ENCODE peak calls at places on chromosomes 5 and 9, in seven cellular contexts. Z, N, M, V, L, X and P are unnamed samples.

GRCh38 chr5:21783079-21783478 is 1070.1 kb downstream of the CDH12 start:
- DNase-seq in Z (no peak), N (no peak), M (no peak), V (no peak), L (no peak), X (no peak), P (no peak)

GRCh38 chr5:15133456-15133965 is 261.9 kb upstream of the ANKH start:
- DNase-seq in Z (no peak), N (no peak), M (no peak), V (no peak), L (no peak), X (no peak), P (no peak)

GRCh38 chr9:94697972-94698581 is 28.4 kb upstream of the AOPEP start:
- DNase-seq in Z (peak), N (no peak), M (no peak), V (peak), L (peak), X (no peak), P (no peak)

GRCh38 chr9:127424669-127424986 is 446 bp downstream of the ZNF79 start:
- DNase-seq in Z (no peak), N (no peak), M (peak), V (no peak), L (peak), X (no peak), P (no peak)

GRCh38 chr9:37963936-37964739 is 60.2 kb upstream of the SLC25A51 start:
- DNase-seq in Z (peak), N (peak), M (no peak), V (peak), L (peak), X (no peak), P (no peak)

GRCh38 chr9:134562146-134562753 is 79.4 kb upstream of the COL5A1 start:
- DNase-seq in Z (no peak), N (no peak), M (no peak), V (no peak), L (no peak), X (no peak), P (no peak)

GRCh38 chr5:174794941-174795672 is 70.7 kb downstream of the MSX2 start:
- DNase-seq in Z (no peak), N (no peak), M (no peak), V (no peak), L (no peak), X (no peak), P (no peak)

GRCh38 chr5:31412324-31412723 is 119.6 kb downstream of the DROSHA start:
- DNase-seq in Z (peak), N (no peak), M (no peak), V (no peak), L (no peak), X (no peak), P (no peak)

GRCh38 chr5:57173026-57173317 is 887 bp upstream of the GPBP1 start:
- DNase-seq in Z (no peak), N (no peak), M (no peak), V (no peak), L (no peak), X (no peak), P (no peak)

GRCh38 chr9:5441043-5441442 is 3.3 kb upstream of the PLGRKT start:
- DNase-seq in Z (peak), N (no peak), M (no peak), V (no peak), L (peak), X (no peak), P (no peak)

GRCh38 chr5:10849278-10849677 is 88.2 kb upstream of the DAP start:
- DNase-seq in Z (no peak), N (no peak), M (no peak), V (peak), L (no peak), X (no peak), P (no peak)

GRCh38 chr9:12698293-12698692 is 5.1 kb downstream of the TYRP1 start:
- DNase-seq in Z (peak), N (no peak), M (no peak), V (no peak), L (no peak), X (no peak), P (no peak)

GRCh38 chr5:158979749-158980521 is 119.8 kb downstream of the EBF1 start:
- DNase-seq in Z (no peak), N (peak), M (no peak), V (peak), L (peak), X (no peak), P (no peak)

GRCh38 chr9:134641989-134642384 is 384 bp downstream of the COL5A1 start:
- DNase-seq in Z (no peak), N (no peak), M (no peak), V (no peak), L (no peak), X (no peak), P (no peak)

GRCh38 chr5:159916841-159917761 is 819 bp downstream of the ADRA1B start:
- DNase-seq in Z (no peak), N (no peak), M (no peak), V (no peak), L (peak), X (no peak), P (peak)

GRCh38 chr5:6792911-6793451 is 79.7 kb downstream of the TENT4A start:
- DNase-seq in Z (no peak), N (peak), M (no peak), V (no peak), L (no peak), X (no peak), P (no peak)

GRCh38 chr5:157708866-157709265 is 22.4 kb upstream of the THG1L start:
- DNase-seq in Z (peak), N (no peak), M (no peak), V (no peak), L (no peak), X (no peak), P (no peak)

GRCh38 chr5:18394154-18394804 is 760.0 kb downstream of the TAF11L14 start:
- DNase-seq in Z (peak), N (peak), M (no peak), V (peak), L (peak), X (peak), P (no peak)

GRCh38 chr5:82312373-82312856 is 34.3 kb upstream of the RPS23 start:
- DNase-seq in Z (peak), N (peak), M (no peak), V (peak), L (peak), X (no peak), P (peak)